ENCODE peak calls at places on chromosomes 12 and 14, in seven cellular contexts. S is GM06990, W is HepG2, E is IMR-90, N is Karpas-422, A is stomach, U is upper lobe of right lung. M is an unnamed sample.

GRCh38 chr12:108477055-108477880 is 37.8 kb upstream of the FICD start:
- DNase-seq in S (no peak), W (no peak), E (no peak), N (no peak), A (no peak), U (no peak), M (no peak)

GRCh38 chr12:108696111-108696995 is 35.0 kb downstream of the CORO1C start:
- DNase-seq in S (no peak), W (no peak), E (peak; percentile 100), N (no peak), A (no peak), U (no peak), M (peak; percentile 87)

GRCh38 chr12:108078428-108078827 is 50.7 kb upstream of the WSCD2 start:
- DNase-seq in S (no peak), W (no peak), E (no peak), N (no peak), A (no peak), U (no peak), M (no peak)

GRCh38 chr12:76690916-76691700 is 72.8 kb upstream of the ZDHHC17 start:
- DNase-seq in S (no peak), W (no peak), E (no peak), N (no peak), A (no peak), U (no peak), M (no peak)

GRCh38 chr14:63361790-63362189 is 43.1 kb upstream of the GPHB5 start:
- DNase-seq in S (no peak), W (no peak), E (no peak), N (no peak), A (no peak), U (no peak), M (no peak)

GRCh38 chr12:77842430-77842829 is 11.7 kb downstream of the NAV3 start:
- DNase-seq in S (no peak), W (peak; percentile 68), E (no peak), N (no peak), A (no peak), U (no peak), M (no peak)

GRCh38 chr14:77574446-77575125 is 41.9 kb downstream of the SPTLC2 start:
- DNase-seq in S (no peak), W (no peak), E (peak; percentile 76), N (no peak), A (no peak), U (no peak), M (no peak)

GRCh38 chr14:50001999-50002925 is 109.4 kb downstream of the ARF6 start:
- DNase-seq in S (peak; percentile 64), W (no peak), E (no peak), N (peak; percentile 64), A (peak; percentile 34), U (no peak), M (no peak)

GRCh38 chr14:96730386-96730785 is 66.8 kb upstream of the VRK1 start:
- DNase-seq in S (no peak), W (no peak), E (no peak), N (no peak), A (no peak), U (no peak), M (no peak)

GRCh38 chr14:96363751-96364336 is 518 bp downstream of the GSKIP start:
- DNase-seq in S (no peak), W (peak; percentile 48), E (peak; percentile 31), N (peak; percentile 89), A (peak; percentile 67), U (peak; percentile 76), M (peak; percentile 19)

GRCh38 chr12:96814200-96814599 is 92.9 kb upstream of the NEDD1 start:
- DNase-seq in S (no peak), W (no peak), E (peak; percentile 27), N (no peak), A (no peak), U (no peak), M (no peak)

GRCh38 chr14:83356080-83356479 is 1822.4 kb upstream of the SEL1L start:
- DNase-seq in S (no peak), W (no peak), E (no peak), N (peak; percentile 96), A (no peak), U (no peak), M (no peak)

GRCh38 chr12:75759842-75760260 is 248.4 kb upstream of the KRR1 start:
- DNase-seq in S (peak; percentile 9), W (no peak), E (peak; percentile 94), N (no peak), A (no peak), U (no peak), M (no peak)

GRCh38 chr12:65510584-65511050 is 232.1 kb downstream of the MSRB3 start:
- DNase-seq in S (no peak), W (peak; percentile 88), E (no peak), N (no peak), A (peak; percentile 51), U (no peak), M (peak; percentile 55)
- H3K27me3 ChIP-seq in S (peaks cover 2% of the 10 kb centered on the region), W (peaks cover 2% of the 10 kb centered on the region), E (no peaks in the 10 kb centered on the region), N (no peaks in the 10 kb centered on the region), A (no peaks in the 10 kb centered on the region), U (no peaks in the 10 kb centered on the region), M (no peaks in the 10 kb centered on the region)

GRCh38 chr14:101888182-101888581 is 76.2 kb upstream of the DYNC1H1 start:
- DNase-seq in S (no peak), W (no peak), E (no peak), N (no peak), A (no peak), U (peak; percentile 34), M (no peak)

GRCh38 chr14:101885254-101885576 is 79.2 kb upstream of the DYNC1H1 start:
- DNase-seq in S (no peak), W (no peak), E (no peak), N (no peak), A (no peak), U (no peak), M (no peak)

GRCh38 chr14:101884537-101885253 is 79.7 kb upstream of the DYNC1H1 start:
- DNase-seq in S (no peak), W (no peak), E (no peak), N (no peak), A (no peak), U (no peak), M (no peak)

GRCh38 chr14:101889366-101889765 is 75.0 kb upstream of the DYNC1H1 start:
- DNase-seq in S (no peak), W (no peak), E (no peak), N (no peak), A (no peak), U (peak; percentile 55), M (no peak)

DNA sequence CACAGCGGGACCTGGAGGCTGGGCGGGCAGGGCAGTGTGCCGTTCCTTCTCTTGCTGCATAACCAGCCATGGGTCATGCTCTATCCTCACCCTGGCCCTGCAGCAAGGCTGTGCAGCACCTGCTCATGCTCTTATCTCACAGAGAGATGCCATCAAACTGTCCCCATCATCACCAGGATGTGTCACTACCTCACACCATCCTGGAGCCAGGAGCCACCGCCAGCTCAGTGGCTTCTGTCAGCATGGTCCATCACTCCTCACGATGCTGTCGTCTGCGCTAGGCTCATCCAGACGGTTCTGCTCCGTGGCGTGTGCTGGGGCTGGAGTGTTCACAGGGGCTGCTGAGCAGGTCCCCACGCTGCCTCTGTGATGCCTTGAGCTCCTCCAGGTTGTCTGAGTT is 77.2 kb upstream of the DYNC1H1 start:
- DNase-seq in S (no peak), W (no peak), E (no peak), N (no peak), A (no peak), U (peak; percentile 16), M (no peak)
- H3K36me3 ChIP-seq in S (peaks cover 31% of the 10 kb centered on the region), W (peaks cover 53% of the 10 kb centered on the region), E (peaks cover 54% of the 10 kb centered on the region), N (peaks cover 38% of the 10 kb centered on the region), A (peaks cover 95% of the 10 kb centered on the region), U (peaks cover 90% of the 10 kb centered on the region), M (no peaks in the 10 kb centered on the region)

GRCh38 chr12:112878488-112878887 is 28.3 kb upstream of the OAS1 start:
- DNase-seq in S (no peak), W (no peak), E (no peak), N (no peak), A (no peak), U (no peak), M (no peak)

GRCh38 chr12:112875608-112876007 is 31.2 kb upstream of the OAS1 start:
- DNase-seq in S (no peak), W (no peak), E (no peak), N (no peak), A (no peak), U (no peak), M (no peak)

GRCh38 chr12:112876506-112876905 is 30.3 kb upstream of the OAS1 start:
- DNase-seq in S (no peak), W (no peak), E (no peak), N (no peak), A (no peak), U (no peak), M (no peak)

GRCh38 chr12:112879191-112879705 is 27.5 kb upstream of the OAS1 start:
- DNase-seq in S (no peak), W (no peak), E (no peak), N (no peak), A (no peak), U (no peak), M (no peak)

GRCh38 chr12:112877006-112877405 is 29.8 kb upstream of the OAS1 start:
- DNase-seq in S (no peak), W (no peak), E (no peak), N (no peak), A (no peak), U (no peak), M (no peak)
- H3K27me3 ChIP-seq in S (peaks cover 4% of the 10 kb centered on the region), W (peaks cover 3% of the 10 kb centered on the region), E (no peaks in the 10 kb centered on the region), N (no peaks in the 10 kb centered on the region), A (no peaks in the 10 kb centered on the region), U (peaks cover 29% of the 10 kb centered on the region), M (no peaks in the 10 kb centered on the region)

GRCh38 chr14:54760866-54761265 is 141.8 kb downstream of the GCH1 start:
- DNase-seq in S (no peak), W (no peak), E (no peak), N (no peak), A (no peak), U (no peak), M (no peak)

GRCh38 chr14:54761835-54762234 is 140.8 kb downstream of the GCH1 start:
- DNase-seq in S (no peak), W (no peak), E (no peak), N (no peak), A (no peak), U (no peak), M (no peak)

GRCh38 chr14:54758041-54758440 is 144.6 kb downstream of the GCH1 start:
- DNase-seq in S (no peak), W (no peak), E (no peak), N (no peak), A (no peak), U (no peak), M (no peak)

GRCh38 chr14:54762296-54762695 is 140.3 kb downstream of the GCH1 start:
- DNase-seq in S (no peak), W (no peak), E (peak; percentile 49), N (no peak), A (no peak), U (no peak), M (no peak)

DNA sequence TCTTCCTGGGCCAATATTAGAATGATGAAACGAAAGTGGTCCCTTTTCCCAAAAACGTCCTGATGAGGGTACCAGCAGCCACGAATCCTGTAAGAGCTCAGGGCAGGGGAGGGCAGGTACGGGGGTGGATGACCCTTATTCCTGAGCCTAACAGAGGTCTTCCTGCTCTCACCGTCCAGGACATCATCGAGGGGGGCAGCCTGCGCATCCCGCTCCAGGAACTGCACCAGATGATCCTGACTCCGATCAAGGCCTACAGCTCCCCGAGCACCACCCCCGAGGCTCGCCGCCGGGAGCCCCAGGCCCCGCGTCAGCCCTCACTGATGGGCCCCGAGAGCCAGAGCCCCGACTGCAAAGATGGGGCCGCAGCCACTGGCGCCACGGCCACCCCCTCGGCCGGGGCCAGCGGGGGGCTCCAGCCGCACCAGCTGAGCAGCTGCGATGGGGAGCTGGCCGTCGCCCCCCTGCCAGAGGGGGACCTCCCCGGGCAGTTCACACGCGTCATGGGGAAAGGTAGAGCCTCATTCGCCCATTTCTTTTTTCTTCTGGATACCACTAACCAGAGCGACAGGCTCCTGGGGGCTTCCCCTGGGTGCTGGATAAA is 142.5 kb downstream of the GCH1 start:
- DNase-seq in S (no peak), W (no peak), E (no peak), N (no peak), A (no peak), U (no peak), M (no peak)
- H3K36me3 ChIP-seq in S (no peaks in the 10 kb centered on the region), W (peaks cover 73% of the 10 kb centered on the region), E (peaks cover 63% of the 10 kb centered on the region), N (peaks cover 70% of the 10 kb centered on the region), A (peaks cover 63% of the 10 kb centered on the region), U (peaks cover 20% of the 10 kb centered on the region), M (no peaks in the 10 kb centered on the region)